ENCODE peak calls at places on chromosome 16, in nine cellular contexts. Q is psoas muscle, C is brain microvascular endothelial cell, M is foreskin fibroblast, V is progenitor cell of endocrine pancreas, J is AG09309, K is glutamatergic neuron, E is epithelial cell of esophagus, F is heart left ventricle. I is an unnamed sample.

GRCh38 chr16:76946879-76947278 is 244.1 kb upstream of the MON1B start:
- DNase-seq in K (no peak), Q (no peak), C (peak), F (no peak), E (peak), M (peak), J (peak), V (no peak), I (no peak)

GRCh38 chr16:31093132-31093703 is 1.4 kb downstream of the VKORC1 start:
- DNase-seq in Q (no peak), K (peak), J (no peak), V (no peak), F (peak), C (no peak), E (peak), M (no peak), I (no peak)

GRCh38 chr16:61233718-61234117 is 802.5 kb downstream of the CDH8 start:
- DNase-seq in Q (no peak), E (no peak), M (no peak), J (no peak), V (no peak), F (no peak), K (no peak), C (no peak), I (no peak)

GRCh38 chr16:57155702-57156350 is 30.0 kb downstream of the PSME3IP1 start:
- DNase-seq in E (no peak), Q (no peak), K (no peak), M (no peak), J (no peak), C (no peak), V (no peak), F (no peak), I (no peak)

GRCh38 chr16:87635541-87636049 is 33.3 kb downstream of the JPH3 start:
- DNase-seq in V (no peak), C (peak), M (peak), F (peak), Q (peak), J (no peak), K (peak), E (peak), I (no peak)

GRCh38 chr16:2156025-2156848 is 655 bp downstream of the TRAF7 start:
- DNase-seq in Q (no peak), E (peak), C (peak), F (no peak), V (no peak), K (no peak), M (peak), J (peak), I (peak)

GRCh38 chr16:11052080-11052808 is 107.9 kb downstream of the CLEC16A start:
- DNase-seq in F (no peak), M (no peak), Q (no peak), V (no peak), K (no peak), E (peak), C (no peak), J (no peak), I (no peak)

GRCh38 chr16:82625066-82625968 is 1.5 kb upstream of the CDH13 start:
- DNase-seq in Q (no peak), V (no peak), M (no peak), J (no peak), C (no peak), K (no peak), F (peak), E (no peak), I (no peak)

GRCh38 chr16:15857779-15858560 is 1.1 kb upstream of the MYH11 start:
- DNase-seq in E (peak), V (peak), F (peak), J (no peak), K (peak), Q (peak), C (peak), M (no peak), I (peak)

GRCh38 chr16:48918520-48919258 is 308.7 kb upstream of the N4BP1 start:
- DNase-seq in M (no peak), C (no peak), J (no peak), V (no peak), F (no peak), K (no peak), E (peak), Q (no peak), I (no peak)

GRCh38 chr16:23862556-23862955 is 26.8 kb downstream of the PRKCB start:
- DNase-seq in C (no peak), M (no peak), K (no peak), F (no peak), J (no peak), V (no peak), Q (no peak), E (no peak), I (no peak)

GRCh38 chr16:2952679-2953078 is 11.4 kb upstream of the KREMEN2 start:
- DNase-seq in C (no peak), E (peak), M (no peak), K (no peak), Q (no peak), J (no peak), V (no peak), F (no peak), I (no peak)

GRCh38 chr16:1723450-1724147 is 17.6 kb downstream of the MAPK8IP3 start:
- DNase-seq in F (no peak), C (peak), K (peak), Q (no peak), J (no peak), M (no peak), V (no peak), E (peak), I (no peak)

GRCh38 chr16:51151951-51152663 is 1.0 kb upstream of the SALL1 start:
- DNase-seq in M (peak), Q (no peak), K (peak), E (no peak), C (no peak), V (peak), J (peak), F (peak), I (no peak)

GRCh38 chr16:72508196-72508595 is 336.2 kb upstream of the PMFBP1 start:
- DNase-seq in K (no peak), C (peak), Q (no peak), E (no peak), M (peak), J (no peak), F (no peak), V (no peak), I (no peak)

GRCh38 chr16:28924762-28925385 is at the start of gene RABEP2:
- DNase-seq in E (peak), J (no peak), K (peak), V (peak), C (peak), Q (peak), M (peak), F (peak), I (peak)

GRCh38 chr16:894841-895240 is 75.9 kb downstream of the LMF1 start:
- DNase-seq in V (no peak), K (no peak), C (no peak), M (no peak), J (no peak), E (no peak), Q (peak), F (no peak), I (no peak)

GRCh38 chr16:69469807-69470561 is 45.6 kb downstream of the CYB5B start:
- DNase-seq in C (no peak), Q (no peak), F (no peak), E (no peak), V (no peak), M (no peak), J (no peak), K (no peak), I (no peak)

GRCh38 chr16:52141871-52142270 is 405.1 kb downstream of the TOX3 start:
- DNase-seq in M (no peak), F (no peak), V (no peak), C (no peak), E (no peak), Q (no peak), J (no peak), K (no peak), I (no peak)

GRCh38 chr16:58345574-58346354 is 46.5 kb upstream of the GINS3 start:
- DNase-seq in E (peak), Q (no peak), K (no peak), C (no peak), M (no peak), F (no peak), V (no peak), J (no peak), I (no peak)

GRCh38 chr16:11251525-11252481 is 4.2 kb downstream of the SOCS1 start:
- DNase-seq in Q (no peak), E (peak), C (peak), V (no peak), M (peak), K (no peak), J (peak), F (no peak), I (no peak)

GRCh38 chr16:57314161-57314785 is 29.8 kb upstream of the PLLP start:
- DNase-seq in M (no peak), V (no peak), E (peak), K (no peak), F (no peak), J (no peak), C (no peak), Q (no peak), I (no peak)

GRCh38 chr16:27240948-27241531 is 27.5 kb downstream of the NSMCE1 start:
- DNase-seq in C (peak), J (no peak), E (no peak), K (no peak), F (peak), Q (no peak), V (no peak), M (peak), I (no peak)

GRCh38 chr16:426115-426905 is 861 bp downstream of the RAB11FIP3 start:
- DNase-seq in V (peak), E (no peak), J (no peak), Q (peak), M (no peak), F (no peak), C (no peak), K (peak), I (peak)

GRCh38 chr16:51540259-51540658 is 389.2 kb upstream of the SALL1 start:
- DNase-seq in V (no peak), C (no peak), K (no peak), F (no peak), J (no peak), M (peak), E (peak), Q (no peak), I (no peak)

GRCh38 chr16:26301516-26301915 is 609.8 kb downstream of the HS3ST4 start:
- DNase-seq in E (no peak), Q (no peak), M (no peak), J (no peak), V (no peak), K (no peak), C (no peak), F (no peak), I (no peak)

GRCh38 chr16:14456793-14457481 is 173.1 kb downstream of the PARN start:
- DNase-seq in E (no peak), J (no peak), K (no peak), V (no peak), F (no peak), M (no peak), C (no peak), Q (no peak), I (no peak)

GRCh38 chr16:67396159-67396774 is 3.0 kb upstream of the TPPP3 start:
- DNase-seq in C (peak), V (no peak), J (no peak), F (peak), M (peak), K (peak), Q (peak), E (peak), I (peak)

GRCh38 chr16:71722801-71723536 is 1.5 kb downstream of the PHLPP2 start:
- DNase-seq in F (peak), C (peak), V (peak), K (peak), Q (peak), J (no peak), M (peak), E (peak), I (peak)

GRCh38 chr16:66612422-66612821 is 7.9 kb downstream of the CMTM3 start:
- DNase-seq in E (no peak), K (no peak), J (no peak), C (no peak), Q (no peak), V (no peak), F (no peak), M (no peak), I (no peak)

GRCh38 chr16:80682435-80683070 is 121.8 kb downstream of the CDYL2 start:
- DNase-seq in V (no peak), K (no peak), E (peak), Q (no peak), J (peak), F (no peak), M (peak), C (peak), I (no peak)

GRCh38 chr16:58148099-58148498 is 18.9 kb upstream of the CFAP20 start:
- DNase-seq in Q (no peak), E (no peak), J (no peak), C (no peak), M (no peak), V (no peak), K (no peak), F (no peak), I (no peak)

GRCh38 chr16:22381392-22381791 is 7.0 kb upstream of the CDR2 start:
- DNase-seq in K (no peak), Q (no peak), J (no peak), C (no peak), E (no peak), M (no peak), V (no peak), F (no peak), I (no peak)

GRCh38 chr16:28063047-28063521 is 430 bp downstream of the GSG1L start:
- DNase-seq in C (no peak), V (no peak), J (no peak), Q (no peak), F (no peak), E (no peak), M (no peak), K (peak), I (peak)

GRCh38 chr16:50614956-50615727 is 66.0 kb downstream of the SNX20 start:
- DNase-seq in E (peak), C (no peak), Q (no peak), J (no peak), M (no peak), V (no peak), F (no peak), K (no peak), I (no peak)

GRCh38 chr16:57795431-57795878 is 6.8 kb downstream of the KIFC3 start:
- DNase-seq in J (no peak), V (no peak), M (peak), C (no peak), Q (peak), F (no peak), E (peak), K (no peak), I (no peak)

GRCh38 chr16:66662445-66663194 is 33.9 kb downstream of the CMTM4 start:
- DNase-seq in M (peak), V (no peak), C (peak), E (no peak), J (no peak), F (no peak), Q (no peak), K (no peak), I (no peak)

GRCh38 chr16:86432048-86432447 is 78.3 kb upstream of the FOXF1 start:
- DNase-seq in E (no peak), V (no peak), F (no peak), M (no peak), K (no peak), C (no peak), J (no peak), Q (no peak), I (no peak)

GRCh38 chr16:29994613-29995329 is 646 bp downstream of the HIRIP3 start:
- DNase-seq in J (peak), M (peak), F (no peak), Q (peak), K (peak), V (no peak), E (peak), C (peak), I (no peak)

GRCh38 chr16:29996773-29997250 is 771 bp downstream of the INO80E start:
- DNase-seq in E (no peak), J (no peak), C (no peak), K (no peak), M (no peak), Q (no peak), V (no peak), F (no peak), I (no peak)

GRCh38 chr16:29993903-29994612 is 1.4 kb downstream of the HIRIP3 start:
- DNase-seq in C (no peak), Q (no peak), M (no peak), F (no peak), K (no peak), V (no peak), E (no peak), J (no peak), I (no peak)

GRCh38 chr16:29995330-29995910 is at the start of gene HIRIP3:
- DNase-seq in C (peak), Q (peak), V (peak), J (no peak), K (peak), F (peak), M (peak), E (peak), I (peak)

DNA sequence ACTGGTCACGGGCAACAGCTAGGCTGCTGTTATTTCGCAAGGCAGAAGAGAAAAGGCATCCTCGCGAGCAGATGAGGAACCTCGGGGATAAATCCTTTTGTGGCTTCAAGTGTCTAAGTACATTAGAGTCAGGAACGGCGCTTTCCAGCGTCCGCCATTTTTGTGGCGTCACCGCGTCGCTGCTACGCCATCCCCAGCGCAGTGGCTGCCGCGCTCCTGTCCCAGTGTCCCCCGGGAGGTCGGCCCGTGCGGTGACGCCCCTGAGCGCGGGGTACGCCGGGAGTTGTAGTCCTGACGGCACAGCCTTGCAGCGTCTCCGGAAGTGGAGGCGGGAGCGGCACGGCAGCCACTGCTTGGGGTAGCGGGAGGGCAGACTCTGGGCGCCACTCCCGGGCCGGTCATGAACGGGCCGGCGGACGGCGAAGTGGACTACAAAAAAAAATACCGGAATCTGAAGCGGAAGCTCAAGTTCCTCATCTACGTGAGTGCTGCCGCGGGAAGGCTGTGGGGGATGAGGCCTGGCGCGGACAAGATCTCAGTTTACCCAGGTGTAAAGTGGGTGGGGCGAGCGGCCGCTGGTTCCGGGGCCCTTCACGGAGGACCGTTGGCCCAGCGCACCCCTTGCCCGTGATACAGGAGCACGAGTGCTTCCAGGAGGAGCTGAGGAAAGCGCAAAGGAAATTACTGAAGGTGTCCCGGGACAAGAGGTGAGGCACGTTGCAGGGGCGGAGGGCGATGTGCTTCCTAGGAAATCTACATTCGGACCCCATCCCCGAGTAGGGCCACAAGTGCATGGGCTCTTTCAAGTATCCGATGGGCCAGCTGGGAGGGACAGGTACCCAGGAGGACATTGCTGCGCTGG is at the start of gene INO80E:
- DNase-seq in E (peak), V (peak), M (peak), K (peak), C (peak), J (peak), F (peak), Q (peak), I (peak)
- TF ChIP-seq CTCF in E (no peak), V (no peak), M (no peak), K (no peak), C (no peak), J (no peak), F (no peak), Q (no peak), I (no peak)

GRCh38 chr16:65126845-65127624 is 5.2 kb upstream of the CDH11 start:
- DNase-seq in C (no peak), J (no peak), F (no peak), Q (no peak), K (no peak), M (no peak), V (no peak), E (no peak), I (no peak)
- TF ChIP-seq CTCF in C (peak), J (peak), F (no peak), Q (peak), K (peak), M (peak), V (peak), E (peak), I (peak)

GRCh38 chr16:70681382-70682238 is 4.2 kb downstream of the MTSS2 start:
- DNase-seq in F (peak), M (no peak), V (no peak), K (peak), Q (peak), C (no peak), J (no peak), E (peak), I (no peak)
- TF ChIP-seq CTCF in F (no peak), M (no peak), V (no peak), K (no peak), Q (no peak), C (no peak), J (no peak), E (no peak), I (no peak)

GRCh38 chr16:84110527-84110926 is 6.2 kb downstream of the MBTPS1 start:
- DNase-seq in E (no peak), J (no peak), V (no peak), C (no peak), M (no peak), F (no peak), K (no peak), Q (no peak), I (no peak)
- TF ChIP-seq CTCF in E (no peak), J (no peak), V (no peak), C (no peak), M (no peak), F (no peak), K (no peak), Q (no peak), I (no peak)

GRCh38 chr16:85188822-85189672 is 76.8 kb upstream of the CIBAR2 start:
- DNase-seq in J (no peak), K (no peak), F (no peak), E (no peak), C (no peak), V (no peak), Q (no peak), M (no peak), I (no peak)

GRCh38 chr16:85187447-85187846 is 75.2 kb upstream of the CIBAR2 start:
- DNase-seq in J (no peak), K (no peak), Q (no peak), C (no peak), V (no peak), E (no peak), M (no peak), F (no peak), I (no peak)

GRCh38 chr16:85185701-85186100 is 73.4 kb upstream of the CIBAR2 start:
- DNase-seq in K (no peak), M (no peak), V (no peak), F (no peak), J (no peak), E (no peak), C (no peak), Q (no peak), I (no peak)

GRCh38 chr16:85187002-85187401 is 74.7 kb upstream of the CIBAR2 start:
- DNase-seq in J (no peak), Q (peak), M (peak), C (no peak), V (no peak), F (peak), K (no peak), E (peak), I (no peak)

GRCh38 chr16:85187886-85188285 is 75.6 kb upstream of the CIBAR2 start:
- DNase-seq in C (no peak), F (no peak), Q (no peak), K (no peak), V (no peak), E (no peak), J (no peak), M (no peak), I (no peak)
- TF ChIP-seq CTCF in C (no peak), F (no peak), Q (no peak), K (no peak), V (no peak), E (no peak), J (no peak), M (no peak), I (no peak)

GRCh38 chr16:46632778-46633733 is 11.9 kb upstream of the SHCBP1 start:
- DNase-seq in F (no peak), C (no peak), J (no peak), M (no peak), Q (no peak), E (no peak), V (peak), K (no peak), I (no peak)

GRCh38 chr16:46627746-46628145 is 6.6 kb upstream of the SHCBP1 start:
- DNase-seq in C (no peak), E (no peak), V (no peak), K (no peak), M (no peak), J (no peak), Q (no peak), F (no peak), I (no peak)

GRCh38 chr16:46629331-46629843 is 8.2 kb upstream of the SHCBP1 start:
- DNase-seq in Q (peak), K (no peak), E (peak), C (peak), V (no peak), J (peak), F (no peak), M (peak), I (no peak)
- TF ChIP-seq CTCF in Q (peak), K (no peak), E (peak), C (peak), V (peak), J (peak), F (no peak), M (peak), I (no peak)

GRCh38 chr16:79525132-79525531 is 75.4 kb downstream of the MAF start:
- DNase-seq in C (no peak), Q (no peak), V (no peak), K (no peak), M (no peak), F (no peak), J (no peak), E (no peak), I (no peak)

GRCh38 chr16:79519448-79519847 is 81.1 kb downstream of the MAF start:
- DNase-seq in Q (peak), K (no peak), C (no peak), E (no peak), F (peak), J (no peak), V (no peak), M (no peak), I (no peak)
- TF ChIP-seq CTCF in Q (no peak), K (no peak), C (no peak), E (no peak), F (no peak), J (no peak), V (no peak), M (no peak), I (no peak)

I was measured in mesothelial cell of epicardium.